ENCODE peak calls at places on chromosome 12, in eight cellular contexts. M is body of pancreas, Z is testis, P is astrocyte, O is cardiac muscle cell, C is fibroblast of lung, I is ascending aorta, X is psoas muscle. S is an unnamed sample. For H3K4me1, the result is how much of the 10 kb centered on the place peaks cover.

GRCh38 chr12:67637718-67638117 is 10.8 kb upstream of the DYRK2 start:
- DNase-seq in M (no peak), Z (no peak), P (no peak), O (no peak), C (no peak), I (no peak), X (no peak), S (no peak)

GRCh38 chr12:22054155-22054554 is 8.1 kb downstream of the CMAS start:
- DNase-seq in M (no peak), Z (no peak), P (no peak), O (no peak), C (no peak), I (no peak), X (no peak), S (no peak)

GRCh38 chr12:114848661-114849060 is 164.7 kb upstream of the TBX3 start:
- DNase-seq in M (no peak), Z (peak), P (peak), O (peak), C (peak), I (no peak), X (no peak), S (no peak)

GRCh38 chr12:64392221-64392620 is 1.7 kb upstream of the C12orf56 start:
- DNase-seq in M (no peak), Z (no peak), P (peak), O (peak), C (peak), I (no peak), X (no peak), S (peak)

GRCh38 chr12:29591140-29592020 is 93.9 kb upstream of the OVCH1 start:
- DNase-seq in M (no peak), Z (peak), P (no peak), O (peak), C (peak), I (no peak), X (peak), S (no peak)

GRCh38 chr12:105587237-105587636 is 256.7 kb downstream of the C12orf75 start:
- DNase-seq in M (no peak), Z (no peak), P (no peak), O (no peak), C (no peak), I (no peak), X (no peak), S (no peak)

GRCh38 chr12:89454080-89454848 is 70.3 kb downstream of the GALNT4 start:
- DNase-seq in M (no peak), Z (no peak), P (no peak), O (peak), C (no peak), I (no peak), X (no peak), S (no peak)

GRCh38 chr12:89571481-89572190 is 45.8 kb upstream of the POC1B start:
- DNase-seq in M (no peak), Z (no peak), P (peak), O (peak), C (peak), I (no peak), X (no peak), S (peak)

GRCh38 chr12:26612203-26612602 is 220.8 kb downstream of the ITPR2 start:
- DNase-seq in M (no peak), Z (no peak), P (no peak), O (no peak), C (no peak), I (no peak), X (no peak), S (no peak)

GRCh38 chr12:26121323-26121740 is 3.5 kb downstream of the BHLHE41 start:
- DNase-seq in M (no peak), Z (no peak), P (no peak), O (no peak), C (no peak), I (no peak), X (no peak), S (no peak)

DNA sequence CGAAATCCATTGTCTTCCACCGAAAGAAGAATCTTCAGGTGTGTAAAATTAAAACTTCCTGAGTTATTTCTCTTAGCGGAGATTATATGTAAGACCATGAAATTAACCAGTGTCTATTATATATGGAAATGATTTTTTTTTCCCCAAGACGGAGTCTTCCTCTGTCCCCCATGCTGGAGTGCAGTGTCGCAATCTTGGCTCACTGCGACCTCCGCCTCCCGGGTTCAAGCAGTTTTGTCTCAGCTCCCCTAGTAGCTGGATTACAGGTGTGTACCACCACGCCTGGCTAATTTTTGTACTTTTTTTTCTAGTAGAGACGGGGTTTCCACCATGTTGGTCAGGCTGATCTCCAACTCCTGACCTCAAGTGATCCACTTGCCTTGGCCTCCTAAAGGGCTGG is 2.8 kb downstream of the RAN start:
- DNase-seq in M (no peak), Z (no peak), P (no peak), O (no peak), C (no peak), I (no peak), X (no peak), S (no peak)
- H3K4me1 ChIP-seq in M (under half), Z (under half), P (under half), O (under half), C (under half), I (under half), X (under half), S (under half)

GRCh38 chr12:78457951-78458350 is 406.6 kb upstream of the SYT1 start:
- DNase-seq in M (no peak), Z (no peak), P (peak), O (no peak), C (peak), I (no peak), X (no peak), S (no peak)

DNA sequence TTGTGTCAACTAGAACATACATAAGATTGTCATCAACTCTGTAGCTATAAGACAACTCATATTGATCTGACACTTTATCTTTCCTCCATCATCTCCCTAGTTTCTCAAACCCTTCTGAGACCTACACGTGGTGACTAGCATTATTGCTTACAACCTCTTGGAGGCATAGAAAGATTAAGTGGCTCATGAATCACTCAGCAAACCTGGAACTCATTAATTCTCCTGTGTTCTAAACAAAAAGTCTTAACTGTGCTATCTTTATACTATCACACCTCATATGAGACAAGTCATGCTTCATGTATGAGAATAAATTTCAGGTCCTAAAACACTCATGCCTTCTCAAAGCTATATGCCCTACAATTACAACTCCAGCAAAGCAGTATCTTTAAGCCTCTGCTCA is 408.6 kb upstream of the SYT1 start:
- DNase-seq in M (no peak), Z (no peak), P (no peak), O (no peak), C (no peak), I (no peak), X (no peak), S (no peak)
- H3K4me1 ChIP-seq in M (under half), Z (under half), P (under half), O (under half), C (under half), I (under half), X (under half), S (under half)

GRCh38 chr12:124377981-124378509 is 83.2 kb downstream of the RFLNA start:
- DNase-seq in M (no peak), Z (no peak), P (no peak), O (no peak), C (no peak), I (no peak), X (no peak), S (no peak)

GRCh38 chr12:124379379-124379937 is 84.6 kb downstream of the RFLNA start:
- DNase-seq in M (no peak), Z (no peak), P (no peak), O (no peak), C (no peak), I (no peak), X (no peak), S (no peak)

GRCh38 chr12:124381454-124382207 is 86.7 kb downstream of the RFLNA start:
- DNase-seq in M (peak), Z (peak), P (peak), O (peak), C (peak), I (peak), X (peak), S (no peak)

GRCh38 chr12:124380793-124381453 is 86.0 kb downstream of the RFLNA start:
- DNase-seq in M (no peak), Z (no peak), P (no peak), O (no peak), C (no peak), I (no peak), X (no peak), S (no peak)

GRCh38 chr12:124379938-124380754 is 85.3 kb downstream of the RFLNA start:
- DNase-seq in M (no peak), Z (peak), P (peak), O (peak), C (peak), I (peak), X (peak), S (peak)
- H3K4me1 ChIP-seq in M (under half), Z (under half), P (half or more), O (under half), C (under half), I (under half), X (half or more), S (under half)

GRCh38 chr12:15863984-15864383 is 18.2 kb upstream of the STRAP start:
- DNase-seq in M (no peak), Z (no peak), P (no peak), O (no peak), C (no peak), I (no peak), X (no peak), S (no peak)
- H3K4me1 ChIP-seq in M (under half), Z (under half), P (under half), O (under half), C (under half), I (under half), X (under half), S (under half)

GRCh38 chr12:11718105-11718504 is 68.6 kb downstream of the ETV6 start:
- DNase-seq in M (no peak), Z (no peak), P (no peak), O (no peak), C (no peak), I (no peak), X (no peak), S (no peak)

GRCh38 chr12:11722071-11722470 is 72.6 kb downstream of the ETV6 start:
- DNase-seq in M (no peak), Z (no peak), P (no peak), O (no peak), C (no peak), I (no peak), X (no peak), S (no peak)

GRCh38 chr12:11718768-11719253 is 69.3 kb downstream of the ETV6 start:
- DNase-seq in M (no peak), Z (no peak), P (peak), O (no peak), C (peak), I (no peak), X (no peak), S (no peak)

GRCh38 chr12:11717533-11717961 is 68.1 kb downstream of the ETV6 start:
- DNase-seq in M (no peak), Z (no peak), P (peak), O (no peak), C (peak), I (no peak), X (no peak), S (no peak)

DNA sequence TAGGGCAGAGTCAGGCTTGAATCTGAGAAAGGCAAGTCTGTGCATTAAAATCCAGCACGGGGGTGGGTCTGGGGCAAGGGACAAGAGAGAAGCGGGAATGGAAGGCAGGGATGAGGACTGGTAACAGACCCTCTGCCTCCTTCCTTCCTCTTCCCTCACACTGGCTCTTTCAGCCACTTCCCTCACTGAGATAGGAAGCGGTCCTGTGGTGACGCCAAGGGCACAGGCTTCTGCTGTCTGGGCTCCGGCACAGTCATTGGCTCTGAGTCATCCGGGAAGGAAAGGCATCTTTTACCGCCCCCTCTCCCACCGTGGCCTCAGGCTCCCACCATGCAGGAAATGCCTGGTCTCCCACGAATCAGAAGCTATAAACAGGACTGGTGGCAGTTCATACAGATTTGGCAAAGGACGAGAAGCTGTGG is 70.2 kb downstream of the ETV6 start:
- DNase-seq in M (peak), Z (peak), P (peak), O (peak), C (peak), I (peak), X (peak), S (peak)
- H3K4me1 ChIP-seq in M (under half), Z (under half), P (under half), O (half or more), C (under half), I (under half), X (under half), S (under half)

GRCh38 chr12:1552171-1552570 is 42.2 kb downstream of the FBXL14 start:
- DNase-seq in M (no peak), Z (no peak), P (no peak), O (no peak), C (no peak), I (no peak), X (no peak), S (no peak)
- H3K4me1 ChIP-seq in M (under half), Z (under half), P (under half), O (under half), C (under half), I (under half), X (under half), S (under half)

DNA sequence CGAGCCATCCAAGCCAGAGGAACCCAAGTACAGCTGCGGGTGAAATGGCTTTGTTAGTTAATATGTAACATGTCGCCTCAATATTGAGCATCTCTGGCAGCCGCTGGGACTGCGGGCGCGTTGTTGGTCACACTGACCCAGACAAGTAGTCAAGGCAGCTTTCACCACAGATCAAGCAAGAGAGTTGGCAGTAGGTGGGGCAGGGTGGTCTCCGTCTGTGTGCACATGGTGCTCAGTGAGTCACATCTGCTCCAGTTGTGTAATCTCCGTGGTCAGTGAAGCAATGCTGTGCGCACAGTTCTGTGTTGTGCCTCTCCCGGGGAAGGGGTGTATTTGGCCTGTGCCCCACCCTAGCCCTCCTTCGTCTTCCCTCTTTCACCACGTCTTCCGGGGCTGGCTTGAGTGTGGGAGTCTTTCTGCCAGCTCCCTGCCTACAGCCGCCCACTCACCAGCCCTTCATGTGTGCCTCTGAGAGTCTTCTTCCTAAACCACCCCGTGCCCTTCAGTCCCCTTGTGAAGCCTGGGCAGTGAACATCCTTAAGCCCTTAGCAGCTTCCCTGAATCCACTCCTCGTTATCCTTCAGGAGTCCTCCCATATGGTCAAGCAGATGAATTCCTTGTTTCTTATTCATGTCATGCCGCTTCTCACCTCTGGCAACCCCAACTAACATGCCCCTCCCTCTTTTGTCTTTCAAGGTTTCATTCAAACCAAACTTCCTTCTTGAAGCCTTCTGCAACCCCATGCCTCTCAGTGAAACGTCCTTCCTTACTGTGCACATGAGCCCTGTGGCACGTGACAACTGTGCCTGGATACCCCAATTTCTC is 242.1 kb downstream of the CACNA1C start:
- DNase-seq in M (peak), Z (peak), P (peak), O (peak), C (peak), I (no peak), X (no peak), S (no peak)
- H3K4me1 ChIP-seq in M (under half), Z (under half), P (under half), O (half or more), C (under half), I (under half), X (under half), S (under half)

S was measured in SJCRH30.